ENCODE peak calls at places on chromosome 18, in seven cellular contexts. E is GM04504; R is AG09319; G is effector memory CD4-positive, alpha-beta T cell; Z is stimulated activated CD8-positive, alpha-beta memory T cell treated with anti-CD3 and anti-CD28 coated beads, Interleukin-7, amount 100 ng/mL, for 1 hour; M is fibroblast of gingiva; Q is brain pericyte. L is an unnamed sample.

GRCh38 chr18:74329688-74330205 is 14.1 kb downstream of the C18orf63 start:
- DNase-seq in M (no peak), Q (no peak), G (no peak), R (no peak), E (no peak), Z (no peak), L (no peak)

GRCh38 chr18:11500153-11501122 is 109.0 kb upstream of the SLC35G4 start:
- DNase-seq in Q (peak), M (peak), Z (no peak), R (peak), G (no peak), E (peak), L (peak)

GRCh38 chr18:60809937-60810336 is 437.4 kb upstream of the MC4R start:
- DNase-seq in R (no peak), G (no peak), M (no peak), Q (no peak), Z (no peak), E (no peak), L (no peak)

GRCh38 chr18:35128675-35129074 is 87.5 kb downstream of the MAPRE2 start:
- DNase-seq in G (no peak), R (no peak), Q (no peak), E (no peak), Z (no peak), M (no peak), L (no peak)

GRCh38 chr18:63119647-63120046 is 199.9 kb downstream of the BCL2 start:
- DNase-seq in Z (no peak), M (peak), R (no peak), E (no peak), G (no peak), Q (no peak), L (peak)

GRCh38 chr18:56168049-56168781 is 470.2 kb downstream of the TXNL1 start:
- DNase-seq in R (peak), Q (peak), Z (no peak), E (peak), M (peak), G (no peak), L (no peak)

GRCh38 chr18:48831113-48831759 is 119.5 kb downstream of the SMAD7 start:
- DNase-seq in M (no peak), Z (no peak), R (no peak), E (no peak), Q (no peak), G (no peak), L (no peak)

GRCh38 chr18:46759885-46760284 is 3.0 kb upstream of the ST8SIA5 start:
- DNase-seq in E (no peak), M (no peak), R (no peak), G (no peak), Z (no peak), Q (no peak), L (no peak)

GRCh38 chr18:22813648-22814328 is 119.3 kb upstream of the RBBP8 start:
- DNase-seq in E (no peak), Z (no peak), Q (no peak), R (no peak), M (peak), G (no peak), L (no peak)